ENCODE peak calls at places on chromosomes 16 and 17, in nine cellular contexts. N is stimulated activated CD8-positive, alpha-beta memory T cell treated with anti-CD3 and anti-CD28 coated beads, Interleukin-4, amount 100 ng/mL, for 24 hours; G is activated T-cell treated with anti-CD3 and anti-CD28 coated beads for 24 hours; F is choroid plexus epithelial cell; A is caudate nucleus; K is Daoy; X is activated CD8-positive, alpha-beta memory T cell treated with anti-CD3 and anti-CD28 coated beads for 48 hours; D is A549; L is AG09319. W is an unnamed sample.

GRCh38 chr16:79767597-79768280 is 167.2 kb upstream of the MAF start:
- DNase-seq in N (no peak), G (no peak), F (peak), A (no peak), K (peak), X (no peak), D (no peak), L (peak), W (no peak)

GRCh38 chr16:81818514-81819304 is 39.6 kb downstream of the PLCG2 start:
- DNase-seq in N (no peak), G (no peak), F (no peak), A (no peak), K (no peak), X (no peak), D (no peak), L (no peak), W (no peak)

GRCh38 chr17:28901866-28902818 is 737 bp downstream of the DHRS13 start:
- DNase-seq in N (peak), G (peak), F (no peak), A (no peak), K (peak), X (peak), D (peak), L (no peak), W (peak)

GRCh38 chr16:68147438-68147837 is 62.3 kb downstream of the NFATC3 start:
- DNase-seq in N (no peak), G (no peak), F (no peak), A (no peak), K (no peak), X (no peak), D (no peak), L (no peak), W (no peak)

GRCh38 chr17:10631701-10632100 is 25.4 kb downstream of the MYH3 start:
- DNase-seq in N (no peak), G (no peak), F (no peak), A (no peak), K (no peak), X (no peak), D (no peak), L (no peak), W (no peak)

GRCh38 chr16:86517652-86518258 is 7.4 kb downstream of the FOXF1 start:
- DNase-seq in N (no peak), G (no peak), F (peak), A (peak), K (peak), X (no peak), D (peak), L (peak), W (peak)

GRCh38 chr17:42720996-42721583 is 23.8 kb downstream of the EZH1 start:
- DNase-seq in N (no peak), G (peak), F (peak), A (no peak), K (peak), X (no peak), D (peak), L (peak), W (peak)

GRCh38 chr17:68439656-68440290 is 17.5 kb downstream of the WIPI1 start:
- DNase-seq in N (no peak), G (no peak), F (peak), A (no peak), K (no peak), X (no peak), D (no peak), L (no peak), W (no peak)

GRCh38 chr17:41329279-41329925 is 13.9 kb upstream of the KRTAP17-1 start:
- DNase-seq in N (no peak), G (no peak), F (peak), A (no peak), K (peak), X (no peak), D (peak), L (peak), W (peak)

GRCh38 chr17:77778636-77779524 is 179.6 kb upstream of the TNRC6C start:
- DNase-seq in N (no peak), G (no peak), F (no peak), A (peak), K (peak), X (no peak), D (no peak), L (no peak), W (no peak)

GRCh38 chr17:29906969-29907368 is 23.1 kb downstream of the SSH2 start:
- DNase-seq in N (no peak), G (no peak), F (no peak), A (no peak), K (no peak), X (no peak), D (no peak), L (no peak), W (no peak)

GRCh38 chr16:68365167-68365817 is 54.5 kb downstream of the PRMT7 start:
- DNase-seq in N (no peak), G (no peak), F (no peak), A (no peak), K (no peak), X (no peak), D (no peak), L (no peak), W (no peak)

GRCh38 chr17:53472586-53472985 is 350.1 kb upstream of the KIF2B start:
- DNase-seq in N (no peak), G (no peak), F (no peak), A (no peak), K (no peak), X (no peak), D (no peak), L (no peak), W (no peak)

GRCh38 chr16:31083556-31083955 is 5.2 kb downstream of the PRSS53 start:
- DNase-seq in N (no peak), G (no peak), F (no peak), A (no peak), K (no peak), X (no peak), D (no peak), L (no peak), W (no peak)

GRCh38 chr17:39194089-39194984 is 3.1 kb downstream of the CACNB1 start:
- DNase-seq in N (no peak), G (no peak), F (peak), A (peak), K (no peak), X (no peak), D (peak), L (no peak), W (no peak)

GRCh38 chr17:50534222-50534978 is 1.9 kb downstream of the EPN3 start:
- DNase-seq in N (no peak), G (peak), F (no peak), A (no peak), K (no peak), X (no peak), D (peak), L (no peak), W (no peak)

GRCh38 chr16:1345087-1345486 is 6.6 kb downstream of the TSR3 start:
- DNase-seq in N (no peak), G (no peak), F (no peak), A (no peak), K (peak), X (no peak), D (no peak), L (no peak), W (no peak)

W was measured in CMK.